ENCODE peak calls at places on chromosome 22, in four cellular contexts. N is substantia nigra, I is GM23338, B is right lobe of liver. U is an unnamed sample.

GRCh38 chr22:24706050-24706449 is 68.5 kb downstream of the PIWIL3 start:
- DNase-seq in N (no peak), I (peak), B (no peak), U (no peak)

GRCh38 chr22:20624161-20624616 is 116.8 kb downstream of the MED15 start:
- DNase-seq in N (no peak), I (no peak), B (no peak), U (no peak)

GRCh38 chr22:40057652-40058051 is 62.9 kb downstream of the FAM83F start:
- DNase-seq in N (no peak), I (no peak), B (no peak), U (no peak)

GRCh38 chr22:44392446-44392921 is 79.7 kb upstream of the SHISAL1 start:
- DNase-seq in N (no peak), I (no peak), B (peak), U (peak)

GRCh38 chr22:42929838-42930155 is 72.7 kb upstream of the ARFGAP3 start:
- DNase-seq in N (no peak), I (no peak), B (no peak), U (no peak)

GRCh38 chr22:49551446-49551845 is 276.2 kb downstream of the BRD1 start:
- DNase-seq in N (no peak), I (no peak), B (peak), U (no peak)

GRCh38 chr22:44050766-44051747 is 27.0 kb downstream of the PARVB start:
- DNase-seq in N (no peak), I (no peak), B (no peak), U (no peak)

GRCh38 chr22:43293661-43294392 is 49.3 kb downstream of the SCUBE1 start:
- DNase-seq in N (no peak), I (no peak), B (no peak), U (no peak)

GRCh38 chr22:30702856-30703255 is 8.2 kb downstream of the OSBP2 start:
- DNase-seq in N (no peak), I (no peak), B (no peak), U (no peak)

GRCh38 chr22:49199224-49199623 is 628.4 kb downstream of the BRD1 start:
- DNase-seq in N (no peak), I (no peak), B (peak), U (peak)

GRCh38 chr22:49344196-49344595 is 483.5 kb downstream of the BRD1 start:
- DNase-seq in N (no peak), I (no peak), B (no peak), U (peak)

GRCh38 chr22:20798218-20798617 is 24.3 kb downstream of the SERPIND1 start:
- DNase-seq in N (no peak), I (no peak), B (no peak), U (no peak)

GRCh38 chr22:20084547-20085413 is 4.7 kb downstream of the DGCR8 start:
- DNase-seq in N (no peak), I (peak), B (peak), U (peak)

GRCh38 chr22:25169278-25170031 is 30.2 kb upstream of the CRYBB3 start:
- DNase-seq in N (no peak), I (no peak), B (peak), U (no peak)

GRCh38 chr22:38941488-38941987 is 15.9 kb upstream of the APOBEC3A start:
- DNase-seq in N (no peak), I (no peak), B (no peak), U (peak)

GRCh38 chr22:34688825-34689224 is 377.1 kb upstream of the ISX start:
- DNase-seq in N (no peak), I (peak), B (no peak), U (no peak)

GRCh38 chr22:24901448-24901847 is 45.0 kb downstream of the LHFPL7 start:
- DNase-seq in N (no peak), I (no peak), B (no peak), U (no peak)

GRCh38 chr22:30325724-30326703 is 727 bp downstream of the TBC1D10A start:
- DNase-seq in N (peak), I (peak), B (no peak), U (peak)

GRCh38 chr22:32848226-32848625 is 46.7 kb downstream of the TIMP3 start:
- DNase-seq in N (no peak), I (no peak), B (no peak), U (no peak)

GRCh38 chr22:32847067-32847491 is 45.6 kb downstream of the TIMP3 start:
- DNase-seq in N (no peak), I (no peak), B (no peak), U (no peak)

GRCh38 chr22:32850591-32851517 is 49.3 kb downstream of the TIMP3 start:
- DNase-seq in N (peak), I (no peak), B (peak), U (no peak)

GRCh38 chr22:32850157-32850556 is 48.7 kb downstream of the TIMP3 start:
- DNase-seq in N (no peak), I (no peak), B (no peak), U (no peak)

GRCh38 chr22:32849501-32849900 is 48.0 kb downstream of the TIMP3 start:
- DNase-seq in N (no peak), I (no peak), B (no peak), U (no peak)
- H3K27ac ChIP-seq in N (no peak), I (no peak), B (no peak), U (no peak)

GRCh38 chr22:46195487-46196165 is 45.3 kb downstream of the PPARA start:
- DNase-seq in N (no peak), I (no peak), B (peak), U (no peak)
- H3K27ac ChIP-seq in N (no peak), I (no peak), B (peak), U (peak)

GRCh38 chr22:18147791-18148507 is 2.0 kb upstream of the USP18 start:
- DNase-seq in N (no peak), I (no peak), B (no peak), U (no peak)

GRCh38 chr22:18146389-18146753 is 3.6 kb upstream of the USP18 start:
- DNase-seq in N (no peak), I (no peak), B (no peak), U (no peak)

GRCh38 chr22:18145676-18146388 is 4.1 kb upstream of the USP18 start:
- DNase-seq in N (no peak), I (no peak), B (no peak), U (no peak)

GRCh38 chr22:18152519-18152918 is 2.5 kb downstream of the USP18 start:
- DNase-seq in N (no peak), I (no peak), B (no peak), U (no peak)

DNA sequence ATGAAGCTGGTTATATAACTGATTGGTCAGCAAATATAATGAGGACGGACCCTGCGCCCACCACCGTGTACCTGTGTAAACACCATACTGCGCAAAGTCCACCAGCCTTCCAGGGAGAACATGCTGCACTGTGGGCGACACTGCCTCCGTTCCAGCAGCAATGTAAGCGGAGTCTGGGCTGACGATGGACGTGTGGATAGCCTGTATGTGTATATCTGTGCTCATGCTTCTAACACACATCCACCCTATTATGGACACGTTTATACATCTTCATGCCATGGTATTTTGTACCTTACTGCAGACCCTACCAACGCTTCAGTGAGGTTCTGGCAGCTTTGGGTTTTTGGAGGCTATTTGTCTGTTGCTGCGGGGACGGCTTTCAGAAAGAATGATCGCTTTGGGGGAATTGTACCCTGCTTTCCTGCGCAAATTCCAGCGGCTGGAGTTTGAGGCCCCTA is 1.4 kb upstream of the USP18 start:
- DNase-seq in N (no peak), I (no peak), B (peak), U (no peak)
- H3K27ac ChIP-seq in N (no peak), I (no peak), B (no peak), U (no peak)

GRCh38 chr22:36507518-36508010 is 724 bp upstream of the FOXRED2 start:
- DNase-seq in N (no peak), I (no peak), B (no peak), U (peak)
- H3K27ac ChIP-seq in N (peak), I (no peak), B (peak), U (peak)

GRCh38 chr22:37562049-37562784 is 1.9 kb downstream of the CDC42EP1 start:
- DNase-seq in N (no peak), I (no peak), B (no peak), U (no peak)
- H3K27ac ChIP-seq in N (peak), I (no peak), B (peak), U (peak)

DNA sequence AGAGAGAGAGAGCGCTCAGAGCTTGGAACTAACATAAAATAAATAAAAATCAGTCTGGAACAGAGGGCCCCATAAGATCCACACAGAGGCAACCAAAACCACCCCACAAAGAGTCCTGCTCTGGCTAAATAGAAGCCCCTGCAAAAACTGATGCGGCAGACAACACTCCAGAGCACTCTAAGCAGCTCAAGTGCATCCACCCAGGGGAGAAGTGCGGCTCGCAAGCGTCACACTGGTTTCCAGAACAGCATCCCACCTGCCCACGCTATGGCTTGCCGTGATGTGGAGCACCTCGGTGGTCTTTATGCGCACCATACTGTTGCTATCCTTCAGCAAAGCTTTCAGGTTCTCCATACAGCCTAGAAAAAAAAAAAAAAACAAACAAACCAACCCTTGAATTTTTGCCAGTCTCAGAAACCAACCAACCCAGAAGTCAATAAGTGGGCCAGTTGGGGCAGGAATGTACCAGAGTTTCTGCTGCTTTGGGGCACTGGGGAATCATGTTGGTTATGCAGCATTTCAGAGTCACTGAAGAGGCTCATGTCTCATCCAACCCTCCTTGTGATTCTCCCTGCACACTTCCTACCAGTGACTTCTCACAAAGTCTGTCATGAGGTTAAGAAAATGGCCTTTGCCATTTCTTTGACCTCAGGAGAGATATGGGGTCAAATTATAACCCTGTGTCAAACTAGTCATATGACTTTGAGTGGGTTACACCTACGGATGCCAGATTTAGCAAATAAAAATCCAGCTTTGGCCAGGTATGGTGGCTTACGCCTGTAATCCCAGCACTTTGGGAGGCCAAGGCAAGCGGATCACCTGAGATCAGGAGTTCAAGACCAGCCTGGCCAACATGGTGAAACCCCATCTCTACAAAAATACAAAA is 3.0 kb downstream of the RSPH14 start:
- DNase-seq in N (no peak), I (no peak), B (no peak), U (no peak)
- H3K27ac ChIP-seq in N (no peak), I (no peak), B (no peak), U (peak)

GRCh38 chr22:27799334-27800249 is 2.0 kb downstream of the MN1 start:
- DNase-seq in N (peak), I (no peak), B (peak), U (peak)

GRCh38 chr22:27798526-27799333 is 2.8 kb downstream of the MN1 start:
- DNase-seq in N (no peak), I (peak), B (no peak), U (peak)

GRCh38 chr22:27801616-27802388 is at the start of gene MN1:
- DNase-seq in N (peak), I (peak), B (peak), U (peak)

GRCh38 chr22:27801197-27801615 is 350 bp downstream of the MN1 start:
- DNase-seq in N (no peak), I (peak), B (no peak), U (no peak)

GRCh38 chr22:27800250-27801131 is 1.1 kb downstream of the MN1 start:
- DNase-seq in N (no peak), I (no peak), B (no peak), U (peak)
- H3K27ac ChIP-seq in N (peak), I (no peak), B (no peak), U (no peak)

DNA sequence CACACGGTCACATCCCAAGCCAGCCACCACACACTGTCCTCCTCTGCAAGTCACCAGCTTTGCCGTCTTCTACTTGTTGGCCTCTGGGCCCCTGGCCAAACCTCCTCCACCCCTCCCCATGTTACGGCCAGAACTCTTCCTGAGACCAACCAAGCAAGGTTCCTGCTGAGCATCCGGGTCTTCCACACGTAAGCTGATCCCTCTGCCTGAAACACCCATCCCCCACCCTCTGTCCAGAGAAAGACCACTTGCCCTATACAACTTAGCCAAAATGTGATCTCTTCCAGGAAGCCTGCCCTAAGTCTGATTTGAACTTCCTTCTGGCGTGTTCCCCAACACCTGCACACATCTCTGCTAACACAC is 16.1 kb upstream of the CHADL start:
- DNase-seq in N (no peak), I (peak), B (no peak), U (no peak)
- H3K27ac ChIP-seq in N (peak), I (peak), B (no peak), U (no peak)

GRCh38 chr22:46126853-46127385 is 23.4 kb upstream of the PPARA start:
- DNase-seq in N (no peak), I (no peak), B (no peak), U (no peak)
- H3K27ac ChIP-seq in N (no peak), I (no peak), B (no peak), U (no peak)

U was measured in kidney.